ENCODE peak calls at places on chromosomes 5 and 9, in ten cellular contexts. L is spleen, W is A549, B is heart left ventricle, T is ovary, U is vagina, A is breast epithelium, Z is GM12878, I is stomach, Q is HCT116. J is an unnamed sample.
A peak's percentile ranks its signal among the peaks of the same experiment; 100 is the strongest.

GRCh38 chr5:134489227-134489944 is 36.1 kb upstream of the JADE2 start:
- DNase-seq in Q (no peak), L (peak; percentile 23), T (no peak), I (peak; percentile 1), B (no peak), U (no peak), W (no peak), A (no peak), Z (no peak), J (no peak)

GRCh38 chr5:55480781-55481180 is 54.0 kb downstream of the PLPP1 start:
- DNase-seq in U (no peak), A (no peak), L (no peak), Q (no peak), W (no peak), B (no peak), T (no peak), I (no peak), Z (no peak), J (no peak)

GRCh38 chr9:95516736-95517558 is at the start of gene PTCH1:
- DNase-seq in L (no peak), I (peak; percentile 60), T (peak; percentile 73), U (no peak), Q (no peak), B (peak; percentile 47), A (no peak), W (peak; percentile 13), Z (no peak), J (peak; percentile 51)

GRCh38 chr9:18396102-18396728 is 77.7 kb upstream of the ADAMTSL1 start:
- DNase-seq in L (no peak), W (no peak), Q (no peak), Z (no peak), U (no peak), B (no peak), A (no peak), I (no peak), T (no peak), J (no peak)

GRCh38 chr9:20872340-20872977 is 159.0 kb downstream of the HACD4 start:
- DNase-seq in L (no peak), B (no peak), U (no peak), A (no peak), Z (no peak), I (no peak), Q (no peak), W (no peak), T (no peak), J (no peak)

GRCh38 chr9:22046243-22046642 is 37.1 kb upstream of the CDKN2B start:
- DNase-seq in A (no peak), B (no peak), T (no peak), Q (no peak), U (no peak), I (no peak), L (no peak), Z (no peak), W (no peak), J (no peak)

GRCh38 chr9:135480942-135481315 is 1.3 kb downstream of the PPP1R26 start:
- DNase-seq in W (no peak), I (no peak), T (no peak), Z (no peak), B (no peak), Q (no peak), U (no peak), A (no peak), L (no peak), J (no peak)

GRCh38 chr5:112554089-112554977 is 135.3 kb upstream of the EPB41L4A start:
- DNase-seq in B (no peak), U (no peak), L (no peak), Z (no peak), I (no peak), W (no peak), A (no peak), T (no peak), Q (no peak), J (peak; percentile 20)

GRCh38 chr5:128637031-128637430 is 99.0 kb upstream of the FBN2 start:
- DNase-seq in Q (no peak), T (no peak), U (no peak), Z (no peak), A (no peak), W (no peak), B (no peak), I (no peak), L (no peak), J (no peak)

GRCh38 chr9:5470816-5471215 is 20.5 kb downstream of the CD274 start:
- DNase-seq in A (no peak), Q (no peak), B (no peak), I (no peak), W (no peak), Z (no peak), T (no peak), L (no peak), U (no peak), J (no peak)

GRCh38 chr5:68898961-68899471 is 194.8 kb upstream of the SLC30A5 start:
- DNase-seq in B (no peak), Q (peak; percentile 29), A (no peak), I (no peak), T (no peak), U (no peak), Z (no peak), L (no peak), W (no peak), J (peak; percentile 72)

GRCh38 chr5:117888688-117889087 is 1099.7 kb downstream of the DTWD2 start:
- DNase-seq in Q (no peak), Z (peak; percentile 27), W (no peak), U (no peak), I (no peak), L (no peak), A (no peak), B (no peak), T (no peak), J (no peak)

GRCh38 chr5:128427901-128428300 is 110.1 kb downstream of the FBN2 start:
- DNase-seq in Z (no peak), L (no peak), B (no peak), A (no peak), T (no peak), I (no peak), W (no peak), U (no peak), Q (no peak), J (no peak)

GRCh38 chr9:18520395-18520794 is 46.4 kb downstream of the ADAMTSL1 start:
- DNase-seq in L (no peak), Z (no peak), Q (no peak), I (no peak), A (no peak), W (no peak), B (no peak), T (no peak), U (no peak), J (no peak)

GRCh38 chr5:109329296-109330252 is 80.2 kb downstream of the PJA2 start:
- DNase-seq in L (no peak), W (no peak), B (no peak), Q (no peak), T (no peak), U (no peak), A (no peak), I (no peak), Z (no peak), J (no peak)

GRCh38 chr5:11385901-11386293 is 518.3 kb downstream of the CTNND2 start:
- DNase-seq in A (no peak), T (no peak), W (no peak), Q (no peak), Z (no peak), B (no peak), L (no peak), I (no peak), U (no peak), J (no peak)

GRCh38 chr9:116661037-116661954 is 25.8 kb upstream of the TRIM32 start:
- DNase-seq in B (no peak), I (peak; percentile 31), W (peak; percentile 74), Q (peak; percentile 59), T (no peak), A (peak; percentile 22), L (no peak), Z (peak; percentile 24), U (no peak), J (peak; percentile 37)

GRCh38 chr5:88480766-88481499 is 212.3 kb upstream of the TMEM161B start:
- DNase-seq in T (no peak), Q (no peak), I (no peak), Z (no peak), U (no peak), A (no peak), L (no peak), W (no peak), B (no peak), J (no peak)

GRCh38 chr9:88993871-88994819 is 2.9 kb downstream of the S1PR3 start:
- DNase-seq in B (no peak), A (peak; percentile 18), W (no peak), L (no peak), T (no peak), I (no peak), Q (no peak), U (peak; percentile 91), Z (no peak), J (no peak)
- H3K4me3 ChIP-seq in B (no peak overlapping the region), A (peak overlapping the region; percentile 13), W (no peak overlapping the region), L (peak overlapping the region; percentile 57), T (no peak overlapping the region), I (peak overlapping the region; percentile 68), Q (no peak overlapping the region), U (peak overlapping the region; percentile 61), Z (no peak overlapping the region), J (peak overlapping the region; percentile 88)

DNA sequence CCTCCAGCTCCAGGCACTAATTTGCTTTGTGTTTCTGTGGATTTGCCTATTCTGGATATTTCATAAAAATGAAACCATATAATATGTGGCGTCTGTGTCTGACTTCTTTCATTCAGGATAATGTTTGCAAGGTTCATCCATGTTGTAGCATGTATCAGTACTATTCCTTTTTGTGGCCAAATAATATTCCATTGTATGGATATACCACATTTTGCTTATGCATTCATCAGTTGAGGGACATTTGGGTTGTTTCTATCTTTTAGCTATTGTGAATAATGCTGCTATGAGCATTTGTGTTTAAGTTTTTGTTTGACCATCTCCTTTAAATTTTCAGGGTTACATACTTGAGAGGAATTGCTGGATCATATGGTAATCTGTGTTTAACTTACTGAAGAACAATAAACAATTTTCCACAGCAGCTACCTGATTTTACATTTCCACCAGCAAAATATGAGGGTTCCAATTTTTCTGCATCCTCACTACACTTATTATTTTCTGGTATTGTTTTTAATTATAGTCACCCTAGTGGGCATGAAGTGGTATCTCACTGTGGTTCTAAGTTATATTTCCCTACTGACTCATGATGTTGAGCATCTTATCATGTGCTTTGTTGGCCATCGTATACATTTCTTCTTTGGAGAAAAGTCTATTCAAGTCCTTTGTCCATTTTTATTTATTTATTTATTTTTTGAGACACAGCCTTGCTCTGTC is 63.9 kb downstream of the GCNT4 start:
- DNase-seq in U (no peak), Z (no peak), L (no peak), A (no peak), T (no peak), I (no peak), B (no peak), W (no peak), Q (no peak), J (no peak)
- TF ChIP-seq CTCF in U (no peak), Z (no peak), L (no peak), A (no peak), T (no peak), I (no peak), B (no peak), W (no peak), Q (no peak), J (no peak)

GRCh38 chr5:95747041-95747679 is 16.0 kb downstream of the RHOBTB3 start:
- DNase-seq in W (no peak), U (no peak), L (no peak), A (no peak), T (no peak), B (no peak), Q (no peak), I (no peak), Z (no peak), J (no peak)
- TF ChIP-seq POLR2A in W (no peak), U (no peak), L (no peak), A (no peak), T (no peak), B (no peak), Q (no peak), I (no peak), Z (no peak), J (no peak)

GRCh38 chr9:132163876-132164603 is 2.2 kb downstream of the NTNG2 start:
- DNase-seq in U (no peak), B (no peak), W (no peak), L (no peak), Q (no peak), I (no peak), Z (no peak), A (no peak), T (no peak), J (no peak)
- H3K4me3 ChIP-seq in U (peak overlapping the region; percentile 28), B (no peak overlapping the region), W (peak overlapping the region; percentile 95), L (peak overlapping the region; percentile 71), Q (no peak overlapping the region), I (peak overlapping the region; percentile 67), Z (no peak overlapping the region), A (no peak overlapping the region), T (no peak overlapping the region), J (no peak overlapping the region)